ENCODE peak calls at places on chromosome 10, in six cellular contexts. One of them, this sample, is unnamed.

GRCh38 chr10:60816624-60817023 is 38.3 kb downstream of the CDK1 start:
- DNase-seq in suprapubic skin: no peak
- DNase-seq in choroid plexus epithelial cell: peak
- DNase-seq in osteocyte: no peak
- DNase-seq in kidney epithelial cell: no peak
- DNase-seq in spleen: no peak
- DNase-seq in this sample: peak

GRCh38 chr10:99835947-99836346 is 53.5 kb downstream of the ABCC2 start:
- DNase-seq in suprapubic skin: no peak
- DNase-seq in choroid plexus epithelial cell: no peak
- DNase-seq in osteocyte: no peak
- DNase-seq in kidney epithelial cell: no peak
- DNase-seq in spleen: no peak
- DNase-seq in this sample: no peak

GRCh38 chr10:18224626-18225445 is 84.6 kb downstream of the CACNB2 start:
- DNase-seq in suprapubic skin: no peak
- DNase-seq in choroid plexus epithelial cell: no peak
- DNase-seq in osteocyte: no peak
- DNase-seq in kidney epithelial cell: no peak
- DNase-seq in spleen: no peak
- DNase-seq in this sample: peak

GRCh38 chr10:29949411-29950011 is 109.9 kb downstream of the JCAD start:
- DNase-seq in suprapubic skin: no peak
- DNase-seq in choroid plexus epithelial cell: peak
- DNase-seq in osteocyte: no peak
- DNase-seq in kidney epithelial cell: peak
- DNase-seq in spleen: no peak
- DNase-seq in this sample: peak

GRCh38 chr10:52779541-52780390 is 7.2 kb upstream of the MBL2 start:
- DNase-seq in suprapubic skin: no peak
- DNase-seq in choroid plexus epithelial cell: peak
- DNase-seq in osteocyte: peak
- DNase-seq in kidney epithelial cell: no peak
- DNase-seq in spleen: no peak
- DNase-seq in this sample: peak

GRCh38 chr10:79429751-79430150 is 15.7 kb downstream of the ZCCHC24 start:
- DNase-seq in suprapubic skin: no peak
- DNase-seq in choroid plexus epithelial cell: no peak
- DNase-seq in osteocyte: no peak
- DNase-seq in kidney epithelial cell: no peak
- DNase-seq in spleen: peak
- DNase-seq in this sample: no peak

GRCh38 chr10:78921906-78922305 is 146.9 kb upstream of the ZMIZ1 start:
- DNase-seq in suprapubic skin: no peak
- DNase-seq in choroid plexus epithelial cell: no peak
- DNase-seq in osteocyte: no peak
- DNase-seq in kidney epithelial cell: no peak
- DNase-seq in spleen: peak
- DNase-seq in this sample: no peak

GRCh38 chr10:43380610-43381222 is 9.3 kb downstream of the FXYD4 start:
- DNase-seq in suprapubic skin: no peak
- DNase-seq in choroid plexus epithelial cell: peak
- DNase-seq in osteocyte: no peak
- DNase-seq in kidney epithelial cell: no peak
- DNase-seq in spleen: no peak
- DNase-seq in this sample: peak

GRCh38 chr10:6579193-6579903 is 728 bp downstream of the PRKCQ start:
- DNase-seq in suprapubic skin: no peak
- DNase-seq in choroid plexus epithelial cell: no peak
- DNase-seq in osteocyte: no peak
- DNase-seq in kidney epithelial cell: no peak
- DNase-seq in spleen: no peak
- DNase-seq in this sample: no peak

GRCh38 chr10:75695994-75696393 is 264.6 kb downstream of the LRMDA start:
- DNase-seq in suprapubic skin: no peak
- DNase-seq in choroid plexus epithelial cell: no peak
- DNase-seq in osteocyte: no peak
- DNase-seq in kidney epithelial cell: no peak
- DNase-seq in spleen: no peak
- DNase-seq in this sample: no peak

GRCh38 chr10:102523250-102524029 is 19.7 kb downstream of the SUFU start:
- DNase-seq in suprapubic skin: no peak
- DNase-seq in choroid plexus epithelial cell: peak
- DNase-seq in osteocyte: no peak
- DNase-seq in kidney epithelial cell: no peak
- DNase-seq in spleen: peak
- DNase-seq in this sample: peak

GRCh38 chr10:114607358-114607998 is 50.6 kb downstream of the ABLIM1 start:
- DNase-seq in suprapubic skin: no peak
- DNase-seq in choroid plexus epithelial cell: peak
- DNase-seq in osteocyte: no peak
- DNase-seq in kidney epithelial cell: no peak
- DNase-seq in spleen: no peak
- DNase-seq in this sample: peak

GRCh38 chr10:103665439-103665838 is 171.9 kb downstream of the NEURL1 start:
- DNase-seq in suprapubic skin: no peak
- DNase-seq in choroid plexus epithelial cell: no peak
- DNase-seq in osteocyte: no peak
- DNase-seq in kidney epithelial cell: no peak
- DNase-seq in spleen: no peak
- DNase-seq in this sample: no peak

GRCh38 chr10:42962120-42962901 is 114.6 kb upstream of the RET start:
- DNase-seq in suprapubic skin: peak
- DNase-seq in choroid plexus epithelial cell: peak
- DNase-seq in osteocyte: peak
- DNase-seq in kidney epithelial cell: no peak
- DNase-seq in spleen: peak
- DNase-seq in this sample: no peak

GRCh38 chr10:57880441-57881301 is 387.0 kb downstream of the IPMK start:
- DNase-seq in suprapubic skin: no peak
- DNase-seq in choroid plexus epithelial cell: peak
- DNase-seq in osteocyte: no peak
- DNase-seq in kidney epithelial cell: no peak
- DNase-seq in spleen: no peak
- DNase-seq in this sample: peak

GRCh38 chr10:76422769-76423168 is 991.3 kb downstream of the LRMDA start:
- DNase-seq in suprapubic skin: no peak
- DNase-seq in choroid plexus epithelial cell: no peak
- DNase-seq in osteocyte: no peak
- DNase-seq in kidney epithelial cell: no peak
- DNase-seq in spleen: no peak
- DNase-seq in this sample: no peak

GRCh38 chr10:119595134-119595714 is 1.5 kb downstream of the TIAL1 start:
- DNase-seq in suprapubic skin: no peak
- DNase-seq in choroid plexus epithelial cell: peak
- DNase-seq in osteocyte: no peak
- DNase-seq in kidney epithelial cell: peak
- DNase-seq in spleen: no peak
- DNase-seq in this sample: peak

GRCh38 chr10:22258471-22258870 is 40.7 kb upstream of the EBLN1 start:
- DNase-seq in suprapubic skin: no peak
- DNase-seq in choroid plexus epithelial cell: no peak
- DNase-seq in osteocyte: no peak
- DNase-seq in kidney epithelial cell: no peak
- DNase-seq in spleen: no peak
- DNase-seq in this sample: no peak

GRCh38 chr10:58775960-58776574 is 263.4 kb downstream of the BICC1 start:
- DNase-seq in suprapubic skin: no peak
- DNase-seq in choroid plexus epithelial cell: peak
- DNase-seq in osteocyte: no peak
- DNase-seq in kidney epithelial cell: peak
- DNase-seq in spleen: no peak
- DNase-seq in this sample: peak

GRCh38 chr10:118395919-118396318 is 53.8 kb upstream of the FAM204A start:
- DNase-seq in suprapubic skin: no peak
- DNase-seq in choroid plexus epithelial cell: no peak
- DNase-seq in osteocyte: no peak
- DNase-seq in kidney epithelial cell: no peak
- DNase-seq in spleen: no peak
- DNase-seq in this sample: no peak

GRCh38 chr10:79459243-79459642 is 13.8 kb upstream of the ZCCHC24 start:
- DNase-seq in suprapubic skin: no peak
- DNase-seq in choroid plexus epithelial cell: no peak
- DNase-seq in osteocyte: no peak
- DNase-seq in kidney epithelial cell: no peak
- DNase-seq in spleen: no peak
- DNase-seq in this sample: peak

GRCh38 chr10:127889605-127890195 is 3.0 kb downstream of the CLRN3 start:
- DNase-seq in suprapubic skin: no peak
- DNase-seq in choroid plexus epithelial cell: peak
- DNase-seq in osteocyte: peak
- DNase-seq in kidney epithelial cell: peak
- DNase-seq in spleen: no peak
- DNase-seq in this sample: peak

GRCh38 chr10:102344067-102344466 is 51.4 kb upstream of the NFKB2 start:
- DNase-seq in suprapubic skin: no peak
- DNase-seq in choroid plexus epithelial cell: peak
- DNase-seq in osteocyte: no peak
- DNase-seq in kidney epithelial cell: no peak
- DNase-seq in spleen: no peak
- DNase-seq in this sample: peak

GRCh38 chr10:69810097-69810496 is 8.4 kb downstream of the COL13A1 start:
- DNase-seq in suprapubic skin: no peak
- DNase-seq in choroid plexus epithelial cell: no peak
- DNase-seq in osteocyte: no peak
- DNase-seq in kidney epithelial cell: no peak
- DNase-seq in spleen: no peak
- DNase-seq in this sample: no peak

GRCh38 chr10:124992462-124993344 is 50.8 kb downstream of the ZRANB1 start:
- DNase-seq in suprapubic skin: no peak
- DNase-seq in choroid plexus epithelial cell: peak
- DNase-seq in osteocyte: peak
- DNase-seq in kidney epithelial cell: peak
- DNase-seq in spleen: peak
- DNase-seq in this sample: peak

GRCh38 chr10:26448292-26448691 is 10.2 kb downstream of the APBB1IP start:
- DNase-seq in suprapubic skin: no peak
- DNase-seq in choroid plexus epithelial cell: no peak
- DNase-seq in osteocyte: no peak
- DNase-seq in kidney epithelial cell: no peak
- DNase-seq in spleen: no peak
- DNase-seq in this sample: no peak
- TF ChIP-seq CTCF in suprapubic skin: no peak
- TF ChIP-seq CTCF in choroid plexus epithelial cell: no peak
- TF ChIP-seq CTCF in osteocyte: no peak
- TF ChIP-seq CTCF in kidney epithelial cell: no peak
- TF ChIP-seq CTCF in spleen: no peak
- TF ChIP-seq CTCF in this sample: no peak

DNA sequence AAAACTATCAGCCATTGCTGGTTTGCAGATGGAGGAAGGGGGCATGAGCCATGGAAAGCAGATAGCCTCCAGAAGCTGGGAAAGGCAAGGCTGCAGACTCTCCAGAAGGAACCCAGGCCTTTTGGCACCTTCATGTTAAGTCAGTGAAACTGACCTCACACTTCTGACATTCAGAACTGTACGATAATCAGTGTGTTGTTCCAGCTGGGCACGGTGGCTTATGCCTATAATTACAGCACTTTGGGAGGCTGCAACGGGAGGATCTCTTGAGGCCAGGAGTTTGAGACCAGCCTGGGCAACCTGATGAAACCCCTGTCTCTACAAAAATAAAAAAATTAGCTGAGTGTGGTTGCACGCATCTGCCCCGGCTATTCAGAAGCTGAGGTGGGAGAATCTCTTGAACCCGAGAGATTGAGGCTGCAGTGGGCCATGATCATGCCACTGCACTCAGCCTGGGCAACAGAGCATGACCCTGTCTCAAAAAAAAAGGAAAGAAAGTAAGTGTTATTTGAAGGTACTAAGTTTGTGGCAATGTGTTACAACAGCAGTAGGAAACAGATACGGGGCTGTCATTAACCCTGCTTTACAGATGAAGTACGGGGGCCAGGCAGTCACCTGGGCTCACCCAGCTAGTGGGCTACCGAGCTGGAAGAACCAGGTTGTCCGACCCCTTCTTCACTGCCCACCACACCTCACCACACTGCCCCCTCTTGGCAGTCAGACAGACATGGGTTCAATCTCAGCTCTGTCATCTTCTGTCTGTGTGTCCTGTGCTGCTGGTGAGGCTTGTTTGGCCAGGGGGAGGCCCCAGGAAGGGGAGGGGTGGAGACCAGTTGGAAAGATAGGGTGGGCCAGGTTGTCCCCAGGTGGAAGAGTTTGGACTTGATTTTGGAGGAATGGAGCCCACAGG is 18.3 kb downstream of the CHST3 start:
- DNase-seq in suprapubic skin: no peak
- DNase-seq in choroid plexus epithelial cell: no peak
- DNase-seq in osteocyte: no peak
- DNase-seq in kidney epithelial cell: no peak
- DNase-seq in spleen: peak
- DNase-seq in this sample: no peak
- TF ChIP-seq CTCF in suprapubic skin: no peak
- TF ChIP-seq CTCF in choroid plexus epithelial cell: no peak
- TF ChIP-seq CTCF in osteocyte: no peak
- TF ChIP-seq CTCF in kidney epithelial cell: no peak
- TF ChIP-seq CTCF in spleen: no peak
- TF ChIP-seq CTCF in this sample: no peak

DNA sequence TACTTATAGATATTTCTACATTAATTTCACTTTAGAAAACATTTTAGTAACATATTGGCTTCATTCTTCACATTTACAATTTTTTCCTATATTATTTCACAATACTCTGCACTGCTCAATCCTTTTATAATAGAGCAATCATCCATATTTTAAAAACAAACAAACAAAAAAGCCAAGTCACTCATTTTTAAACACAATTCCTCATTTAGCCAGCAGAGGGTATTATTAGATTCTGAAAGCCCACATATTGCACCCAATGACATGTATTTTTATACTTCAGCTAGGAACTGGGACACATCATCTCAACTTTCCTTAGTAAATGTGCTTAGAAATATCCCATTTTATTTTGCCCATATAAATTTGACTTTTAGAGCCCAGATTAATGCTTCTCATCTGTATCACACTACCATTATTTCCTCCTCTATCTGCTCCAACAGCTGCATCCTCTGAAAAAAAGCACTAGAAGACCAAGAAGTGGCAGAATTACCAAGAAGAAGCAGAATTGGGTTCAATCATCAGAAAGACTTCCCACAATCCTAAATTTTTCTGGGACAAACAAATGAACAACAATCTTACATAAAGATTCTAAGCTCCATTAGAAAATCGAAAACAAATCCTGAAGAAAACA is 29.5 kb downstream of the CTNNA3 start:
- DNase-seq in suprapubic skin: no peak
- DNase-seq in choroid plexus epithelial cell: peak
- DNase-seq in osteocyte: no peak
- DNase-seq in kidney epithelial cell: no peak
- DNase-seq in spleen: no peak
- DNase-seq in this sample: peak
- TF ChIP-seq CTCF in suprapubic skin: no peak
- TF ChIP-seq CTCF in choroid plexus epithelial cell: peak
- TF ChIP-seq CTCF in osteocyte: peak
- TF ChIP-seq CTCF in kidney epithelial cell: peak
- TF ChIP-seq CTCF in spleen: peak
- TF ChIP-seq CTCF in this sample: peak

DNA sequence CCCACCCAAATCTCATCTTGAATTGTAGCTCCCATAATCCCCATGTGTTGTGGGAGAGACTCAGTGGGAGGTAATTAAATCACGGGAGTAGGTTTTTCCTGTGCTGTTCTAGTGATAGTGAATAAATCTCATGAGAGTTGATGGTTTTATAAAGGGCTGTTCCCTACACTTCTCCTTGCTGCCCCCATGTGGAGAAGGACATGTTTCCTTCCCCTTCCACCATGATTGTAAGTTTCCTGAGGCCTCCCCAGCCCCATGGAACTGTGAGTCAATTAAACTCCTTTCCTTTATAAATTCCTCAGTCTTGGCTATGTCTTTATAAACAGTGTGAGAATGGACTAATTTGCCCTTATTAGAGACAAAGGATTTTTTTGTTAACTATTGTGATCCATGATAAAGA is 48.5 kb upstream of the MKX start:
- DNase-seq in suprapubic skin: no peak
- DNase-seq in choroid plexus epithelial cell: peak
- DNase-seq in osteocyte: no peak
- DNase-seq in kidney epithelial cell: no peak
- DNase-seq in spleen: no peak
- DNase-seq in this sample: peak
- TF ChIP-seq CTCF in suprapubic skin: no peak
- TF ChIP-seq CTCF in choroid plexus epithelial cell: peak
- TF ChIP-seq CTCF in osteocyte: peak
- TF ChIP-seq CTCF in kidney epithelial cell: peak
- TF ChIP-seq CTCF in spleen: no peak
- TF ChIP-seq CTCF in this sample: peak